ENCODE peak calls at places on chromosomes 16 and 17, in seven cellular contexts. S, X, O, P, U, F and D are unnamed samples.

GRCh38 chr16:84941916-84942315 is 69.4 kb downstream of the ZDHHC7 start:
- DNase-seq in F (no peak), O (no peak), U (no peak), S (no peak), P (no peak), X (no peak), D (no peak)

GRCh38 chr17:58398574-58399266 is 18.6 kb downstream of the RNF43 start:
- DNase-seq in X (no peak), O (no peak), F (no peak), S (no peak), U (no peak), P (no peak), D (peak)

GRCh38 chr16:56983211-56983751 is 6.1 kb upstream of the NLRC5 start:
- DNase-seq in P (no peak), F (no peak), S (peak), U (no peak), X (no peak), O (no peak), D (no peak)

GRCh38 chr17:42409467-42410351 is 13.3 kb downstream of the CAVIN1 start:
- DNase-seq in P (peak), F (peak), X (peak), S (peak), O (peak), U (no peak), D (no peak)

GRCh38 chr16:22813946-22814325 is at the start of gene HS3ST2:
- DNase-seq in X (no peak), P (no peak), F (no peak), O (peak), S (peak), U (peak), D (peak)

GRCh38 chr16:27311449-27311831 is 2.3 kb upstream of the IL4R start:
- DNase-seq in U (peak), O (no peak), F (peak), P (no peak), X (no peak), S (no peak), D (no peak)

GRCh38 chr16:27337024-27337423 is 23.2 kb downstream of the IL4R start:
- DNase-seq in O (no peak), X (no peak), F (no peak), P (no peak), S (no peak), U (no peak), D (no peak)

GRCh38 chr16:74738816-74739215 is 35.8 kb downstream of the FA2H start:
- DNase-seq in O (no peak), X (no peak), P (no peak), S (no peak), U (no peak), F (no peak), D (no peak)

GRCh38 chr17:47301161-47301560 is 22.6 kb upstream of the EFCAB13 start:
- DNase-seq in X (no peak), O (no peak), S (no peak), P (no peak), F (no peak), U (no peak), D (no peak)

GRCh38 chr16:1308036-1308976 is 1.1 kb upstream of the UBE2I start:
- DNase-seq in X (peak), P (no peak), O (no peak), U (no peak), S (peak), F (no peak), D (peak)

GRCh38 chr16:86948046-86948445 is 369.1 kb downstream of the C16orf95 start:
- DNase-seq in P (no peak), U (no peak), X (no peak), F (no peak), O (no peak), S (no peak), D (no peak)

GRCh38 chr17:62179525-62180161 is 114.6 kb upstream of the MED13 start:
- DNase-seq in U (no peak), O (no peak), S (peak), F (no peak), P (peak), X (peak), D (no peak)

GRCh38 chr16:89170346-89171215 is 967 bp upstream of the CDH15 start:
- DNase-seq in F (no peak), X (peak), P (no peak), S (peak), O (no peak), U (no peak), D (peak)

GRCh38 chr17:36482611-36483504 is 3.6 kb upstream of the ZNHIT3 start:
- DNase-seq in S (peak), U (peak), X (peak), P (peak), F (peak), O (peak), D (peak)

GRCh38 chr16:59021751-59022150 is 287.6 kb upstream of the GOT2 start:
- DNase-seq in F (no peak), X (no peak), S (no peak), O (no peak), P (no peak), U (no peak), D (no peak)

GRCh38 chr16:47970291-47970931 is 185.4 kb downstream of the ABCC12 start:
- DNase-seq in F (no peak), S (no peak), P (peak), U (no peak), O (no peak), X (no peak), D (peak)

GRCh38 chr17:34823023-34823422 is 138.2 kb downstream of the CCT6B start:
- DNase-seq in S (no peak), O (no peak), X (no peak), P (no peak), U (no peak), F (no peak), D (no peak)

GRCh38 chr17:65058615-65059014 is 2.1 kb upstream of the GNA13 start:
- DNase-seq in F (peak), X (no peak), P (no peak), O (peak), U (no peak), S (no peak), D (no peak)

GRCh38 chr17:17205368-17206148 is 575 bp downstream of the PLD6 start:
- DNase-seq in F (no peak), O (peak), P (peak), S (peak), U (peak), X (peak), D (peak)

GRCh38 chr16:27959914-27960313 is 103.6 kb downstream of the GSG1L start:
- DNase-seq in O (no peak), U (no peak), F (no peak), S (no peak), P (no peak), X (no peak), D (no peak)

GRCh38 chr16:27378871-27379580 is 22.9 kb upstream of the IL21R start:
- DNase-seq in F (no peak), X (no peak), U (no peak), P (no peak), O (no peak), S (no peak), D (no peak)

DNA sequence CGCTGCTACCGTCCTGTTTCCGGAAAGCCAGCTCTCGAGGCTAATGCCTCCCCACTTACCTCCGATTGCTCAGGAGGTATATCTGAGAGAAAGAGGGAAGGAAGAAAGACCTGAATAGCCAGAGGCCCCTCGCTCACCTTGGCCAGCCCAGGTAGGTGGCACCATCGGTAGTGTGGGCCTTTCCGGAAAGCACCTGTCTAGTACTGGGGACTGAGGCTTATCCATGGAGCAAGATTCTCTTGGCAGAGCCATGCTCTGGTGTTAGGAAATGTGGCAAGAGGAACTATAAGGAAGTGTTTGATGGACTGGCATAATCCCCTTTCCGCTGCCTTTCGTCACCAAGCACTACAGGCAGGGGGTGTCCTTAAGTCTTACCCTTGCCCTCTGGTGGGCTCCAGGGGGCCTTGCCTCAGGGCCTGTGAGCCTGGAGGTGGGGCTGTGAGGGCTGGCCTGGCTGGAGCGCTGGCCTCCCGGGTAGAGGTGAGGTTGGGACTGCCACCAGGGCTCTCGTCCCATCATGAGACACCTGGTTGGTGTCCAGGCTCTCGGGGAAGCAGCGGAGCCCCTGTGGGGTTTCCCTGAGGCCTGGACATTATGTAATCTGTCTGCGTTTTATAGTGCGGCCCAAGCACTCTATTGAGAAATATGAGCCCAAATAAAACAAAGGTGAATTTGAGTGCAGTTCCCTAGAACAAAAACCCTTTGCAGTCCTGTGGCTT is 2.9 kb downstream of the CMIP start:
- DNase-seq in X (no peak), U (no peak), O (peak), S (peak), F (peak), P (peak), D (peak)
- TF ChIP-seq POLR2AphosphoS5 in X (no peak), U (no peak), O (peak), S (peak), F (no peak), P (no peak), D (no peak)

DNA sequence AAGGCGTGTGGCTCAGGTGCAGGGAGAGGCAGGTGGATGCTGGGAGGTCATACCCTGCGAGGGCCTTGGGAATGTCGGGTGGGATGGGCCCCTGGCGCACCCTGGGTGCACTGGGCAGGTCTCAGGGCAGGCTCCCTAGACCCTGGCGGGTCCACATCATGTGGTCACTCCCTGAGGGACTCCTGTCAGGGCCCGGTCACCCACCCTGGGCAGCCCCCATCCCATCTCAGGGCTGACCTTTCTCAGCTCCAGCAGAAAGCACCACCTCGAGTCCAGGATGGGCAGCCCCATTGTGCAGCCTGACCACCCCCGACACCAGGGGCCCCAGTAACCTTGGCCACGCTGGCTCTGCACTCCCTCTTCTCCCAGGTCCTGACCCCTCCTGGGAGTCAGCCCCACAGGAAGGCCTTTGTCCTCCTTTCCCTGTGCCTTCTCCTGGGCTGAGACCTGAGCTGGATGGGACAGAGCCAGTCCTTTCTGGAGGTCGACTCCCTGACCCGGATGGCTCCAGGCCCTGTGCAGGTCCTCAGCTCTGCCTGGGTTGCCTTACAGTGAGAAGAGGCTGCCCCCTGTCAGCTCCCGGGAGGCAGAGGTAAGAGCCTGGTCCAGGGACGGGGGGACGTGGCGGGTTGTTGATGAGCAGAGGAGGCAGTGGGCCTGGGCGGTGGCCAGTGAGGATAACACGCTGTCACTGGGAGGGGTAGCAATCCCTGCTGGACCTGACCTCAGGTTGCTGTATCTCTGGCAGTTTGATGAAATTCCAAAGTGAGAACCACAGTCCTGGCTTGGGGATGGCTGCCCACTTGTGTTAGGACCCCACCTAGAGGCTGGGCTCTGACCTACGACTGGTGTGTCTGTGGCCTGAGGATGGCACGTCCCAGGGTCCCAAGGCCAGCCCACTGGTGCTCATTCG is 77.9 kb downstream of the GOSR1 start:
- DNase-seq in X (peak), F (no peak), P (peak), U (no peak), O (no peak), S (no peak), D (peak)
- TF ChIP-seq CTCF in X (peak), F (no peak), P (peak), U (peak), O (no peak), S (no peak), D (peak)

GRCh38 chr17:2312736-2313135 is 9.0 kb downstream of the SRR start:
- DNase-seq in F (no peak), O (no peak), P (peak), X (no peak), U (no peak), S (no peak), D (no peak)

GRCh38 chr17:2309338-2310143 is 5.8 kb downstream of the SRR start:
- DNase-seq in S (no peak), X (no peak), F (no peak), U (no peak), P (no peak), O (no peak), D (no peak)
- H3K4me3 ChIP-seq in S (no peak), X (no peak), F (no peak), U (no peak), P (no peak), O (no peak), D (no peak)

DNA sequence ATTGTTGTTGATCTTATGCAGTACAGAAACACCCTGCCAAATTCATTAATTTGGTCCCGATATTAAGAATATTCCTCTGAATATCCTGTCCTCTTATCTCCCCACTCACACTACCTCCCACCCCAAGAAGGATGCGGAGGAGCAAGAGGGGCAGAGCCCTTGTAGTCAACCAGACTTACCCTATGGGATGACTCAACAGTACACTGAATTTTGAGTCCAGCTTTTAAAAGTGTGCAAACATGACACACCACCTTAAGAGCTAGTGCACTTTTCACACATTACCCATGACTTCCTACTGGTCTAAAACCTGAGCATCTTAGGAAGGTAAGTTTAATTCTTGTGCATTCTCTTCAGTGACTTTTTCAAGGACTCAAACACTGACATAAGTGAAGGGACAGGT is 9.5 kb downstream of the USP22 start:
- DNase-seq in P (no peak), U (no peak), F (no peak), S (no peak), X (no peak), O (no peak), D (no peak)
- TF ChIP-seq POLR2AphosphoS5 in P (no peak), U (no peak), F (no peak), S (no peak), X (no peak), O (no peak), D (peak)

GRCh38 chr17:80473701-80474100 is 2.7 kb downstream of the NPTX1 start:
- DNase-seq in F (no peak), O (no peak), P (no peak), U (no peak), X (no peak), S (no peak), D (no peak)

GRCh38 chr17:80472996-80473395 is 3.4 kb downstream of the NPTX1 start:
- DNase-seq in F (no peak), P (no peak), X (no peak), S (no peak), U (no peak), O (no peak), D (no peak)

GRCh38 chr17:80474933-80475915 is 1.2 kb downstream of the NPTX1 start:
- DNase-seq in S (no peak), X (no peak), F (no peak), U (peak), P (no peak), O (no peak), D (no peak)

GRCh38 chr17:80475949-80476876 is at the start of gene NPTX1:
- DNase-seq in P (peak), O (no peak), F (no peak), U (peak), X (no peak), S (no peak), D (peak)

DNA sequence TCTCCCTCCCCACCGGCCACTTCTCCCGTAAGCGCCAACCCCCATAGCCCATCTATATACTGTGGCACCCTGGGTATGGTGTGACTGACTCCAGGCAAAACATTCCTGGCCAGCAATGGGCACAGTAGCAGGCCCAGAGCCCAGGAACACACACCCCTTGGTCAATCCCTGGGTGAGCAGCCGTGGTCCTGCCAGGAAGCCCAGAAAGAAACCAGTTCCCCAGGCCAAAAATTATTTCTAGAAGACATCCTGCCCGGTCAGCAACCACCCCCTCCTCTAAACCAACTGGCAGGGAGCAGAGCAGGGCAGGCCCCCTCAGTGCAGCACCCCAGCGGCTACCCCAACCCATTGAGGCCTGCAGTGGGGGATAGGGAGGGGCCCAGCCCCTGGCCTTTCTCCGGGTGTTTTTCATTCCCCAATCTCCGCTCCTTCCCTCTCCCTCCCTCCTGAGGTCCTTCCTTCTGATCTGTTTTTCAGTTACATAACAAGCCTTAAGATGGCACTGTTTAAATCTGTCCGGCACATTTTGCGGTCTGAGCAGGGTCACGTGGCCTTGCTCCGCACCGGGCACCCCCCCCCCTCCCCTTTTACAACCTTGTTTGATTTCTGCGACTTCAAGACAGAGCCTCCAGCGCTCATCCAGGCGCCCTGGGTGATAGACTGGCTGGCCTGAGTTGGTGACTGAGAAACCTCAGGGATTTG is 2.0 kb downstream of the NPTX1 start:
- DNase-seq in U (peak), S (no peak), F (no peak), X (peak), P (peak), O (peak), D (no peak)
- TF ChIP-seq CTCF in U (peak), S (no peak), F (no peak), X (peak), P (peak), O (peak), D (peak)

GRCh38 chr17:7380321-7380720 is 568 bp upstream of the TNK1 start:
- DNase-seq in S (peak), U (peak), X (no peak), F (peak), O (peak), P (no peak), D (peak)

GRCh38 chr17:7380855-7381683 is at the start of gene TNK1:
- DNase-seq in U (peak), F (peak), O (peak), X (no peak), P (no peak), S (peak), D (peak)

GRCh38 chr17:7382901-7383300 is 2.0 kb downstream of the TNK1 start:
- DNase-seq in U (no peak), X (no peak), O (no peak), P (no peak), F (no peak), S (no peak), D (no peak)

GRCh38 chr17:7383371-7383741 is 2.5 kb downstream of the TNK1 start:
- DNase-seq in F (no peak), S (no peak), U (no peak), P (no peak), O (no peak), X (no peak), D (no peak)

GRCh38 chr17:7379134-7379533 is 1.8 kb upstream of the TNK1 start:
- DNase-seq in X (no peak), O (no peak), P (no peak), S (no peak), F (no peak), U (no peak), D (no peak)
- H3K4me3 ChIP-seq in X (no peak), O (no peak), P (no peak), S (no peak), F (no peak), U (no peak), D (no peak)

GRCh38 chr17:4908301-4908700 is 5.4 kb upstream of the CHRNE start:
- DNase-seq in F (peak), X (no peak), O (no peak), P (no peak), U (peak), S (no peak), D (peak)

GRCh38 chr17:4903051-4903818 is at the start of gene CHRNE:
- DNase-seq in P (peak), S (peak), U (peak), F (peak), X (peak), O (peak), D (peak)

GRCh38 chr17:4914009-4914408 is 11.1 kb upstream of the CHRNE start:
- DNase-seq in S (no peak), F (no peak), P (no peak), O (no peak), U (no peak), X (no peak), D (no peak)

DNA sequence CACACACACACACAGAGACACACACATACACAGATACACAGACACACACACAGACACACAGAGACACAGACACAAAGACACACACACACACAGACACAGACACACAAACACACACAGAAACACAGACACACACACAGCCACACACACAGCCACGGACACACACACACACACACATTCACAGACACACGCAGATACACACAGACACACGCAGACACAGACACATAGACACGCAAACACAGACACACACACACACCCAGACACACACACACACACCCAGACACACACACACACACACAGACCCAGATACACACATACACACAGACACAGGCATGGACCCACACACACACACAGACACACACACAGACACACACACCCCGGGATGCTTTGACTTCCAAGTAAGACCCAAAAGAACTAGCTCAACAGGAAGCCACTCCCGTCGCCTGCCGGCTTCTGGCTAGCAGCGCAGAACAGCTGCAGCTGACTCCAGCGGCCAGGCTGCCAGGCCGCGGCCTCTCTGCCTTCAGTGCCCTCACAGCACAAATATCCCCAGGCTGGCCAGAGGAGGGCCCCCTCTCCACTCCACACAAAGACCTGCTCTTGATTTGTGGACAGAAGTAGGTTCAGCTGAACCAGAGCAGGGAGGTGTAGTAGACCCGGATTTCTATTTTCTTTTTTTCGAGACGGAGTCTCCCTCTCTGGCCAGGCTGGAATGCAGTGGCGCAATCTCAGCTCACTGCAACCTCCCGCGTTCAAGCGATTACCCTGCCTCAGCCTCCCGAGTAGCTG is 6.0 kb upstream of the CHRNE start:
- DNase-seq in O (peak), U (peak), P (peak), F (peak), X (peak), S (peak), D (peak)
- TF ChIP-seq POLR2AphosphoS5 in O (peak), U (no peak), P (peak), F (peak), X (no peak), S (peak), D (no peak)